ENCODE peak calls at places on chromosomes 13 and 19, in four cellular contexts. N is ACHN, G is glutamatergic neuron, J is pancreas. U is an unnamed sample.

GRCh38 chr19:1483979-1484428 is 5.0 kb upstream of the C19orf25 start:
- DNase-seq in N (no peak), G (no peak), J (no peak), U (no peak)

GRCh38 chr13:108961542-108962125 is 332.2 kb downstream of the MYO16 start:
- DNase-seq in N (peak; percentile 59), J (no peak), G (no peak), U (no peak)

GRCh38 chr19:823565-824121 is 1.9 kb upstream of the PLPPR3 start:
- DNase-seq in N (no peak), G (no peak), J (no peak), U (no peak)

GRCh38 chr13:112802808-112803207 is 113.0 kb downstream of the ATP11A start:
- DNase-seq in G (no peak), J (no peak), N (no peak), U (no peak)

GRCh38 chr13:76725211-76725610 is 161.0 kb downstream of the KCTD12 start:
- DNase-seq in J (no peak), N (no peak), G (no peak), U (no peak)

GRCh38 chr13:30803791-30804190 is 68.4 kb downstream of the ALOX5AP start:
- DNase-seq in G (no peak), J (no peak), N (no peak), U (no peak)

GRCh38 chr19:41621654-41622053 is 5.2 kb downstream of the CEACAM4 start:
- DNase-seq in N (no peak), J (no peak), G (no peak), U (no peak)

GRCh38 chr13:95123726-95124125 is 177.5 kb downstream of the ABCC4 start:
- DNase-seq in G (no peak), N (no peak), J (no peak), U (no peak)

GRCh38 chr19:38686530-38686888 is 39.1 kb downstream of the ACTN4 start:
- DNase-seq in G (no peak), J (no peak), N (no peak), U (no peak)

GRCh38 chr19:46634045-46634655 is 1.9 kb downstream of the GNG8 start:
- DNase-seq in N (peak; percentile 76), J (peak; percentile 89), G (peak; percentile 94), U (peak; percentile 92)

GRCh38 chr13:40472427-40473220 is 193.8 kb downstream of the FOXO1 start:
- DNase-seq in G (no peak), J (no peak), N (no peak), U (no peak)

GRCh38 chr19:47861630-47862029 is 2.6 kb downstream of the TPRX2 start:
- DNase-seq in J (no peak), G (no peak), N (no peak), U (no peak)

GRCh38 chr13:41356788-41357187 is 45.7 kb downstream of the NAA16 start:
- DNase-seq in G (no peak), J (no peak), N (no peak), U (no peak)

GRCh38 chr13:68056816-68057710 is 826.9 kb upstream of the PCDH9 start:
- DNase-seq in N (peak; percentile 3), J (peak; percentile 13), G (no peak), U (no peak)

GRCh38 chr19:54209748-54210494 is 9.3 kb downstream of the RPS9 start:
- DNase-seq in N (peak; percentile 97), J (peak; percentile 97), G (no peak), U (peak; percentile 94)

GRCh38 chr13:44206429-44206828 is 167.2 kb upstream of the SERP2 start:
- DNase-seq in G (no peak), J (no peak), N (no peak), U (no peak)

GRCh38 chr13:28306325-28306724 is 168.0 kb downstream of the PAN3 start:
- DNase-seq in J (no peak), N (no peak), G (no peak), U (no peak)

GRCh38 chr19:43078311-43078710 is 4.2 kb downstream of the PSG2 start:
- DNase-seq in G (no peak), N (no peak), J (no peak), U (no peak)

GRCh38 chr13:91249370-91249769 is 98.1 kb upstream of the MIR17HG start:
- DNase-seq in G (no peak), N (no peak), J (no peak), U (no peak)

GRCh38 chr13:32031025-32031814 is at the start of gene FRY:
- DNase-seq in J (peak; percentile 45), N (peak; percentile 42), G (peak; percentile 85), U (peak; percentile 56)

GRCh38 chr13:33388254-33388998 is 102.9 kb upstream of the STARD13 start:
- DNase-seq in G (no peak), J (no peak), N (peak; percentile 1), U (no peak)

GRCh38 chr19:574658-575526 is 2.5 kb downstream of the BSG start:
- DNase-seq in N (no peak), G (no peak), J (no peak), U (no peak)

U was measured in prostate gland.